ENCODE peak calls at places on chromosomes 6 and 20, in five cellular contexts. Q is Peyer's patch, G is esophagus muscularis mucosa, P is ovary, I is IMR-90. C is an unnamed sample.

GRCh38 chr20:44083220-44083933 is 103.6 kb downstream of the JPH2 start:
- DNase-seq in I (peak; percentile 58), G (no peak), P (no peak), Q (no peak), C (no peak)

GRCh38 chr6:109455502-109456282 is at the start of gene MICAL1:
- DNase-seq in G (no peak), I (peak; percentile 24), P (peak; percentile 70), Q (peak; percentile 87), C (peak; percentile 90)

GRCh38 chr20:14882846-14883245 is 545.4 kb upstream of the FLRT3 start:
- DNase-seq in I (no peak), G (no peak), Q (no peak), P (no peak), C (no peak)

GRCh38 chr6:54267798-54268197 is 40.4 kb upstream of the TINAG start:
- DNase-seq in G (no peak), P (no peak), Q (no peak), I (peak; percentile 60), C (peak; percentile 19)

GRCh38 chr6:138291036-138291848 is 73.0 kb upstream of the PBOV1 start:
- DNase-seq in P (no peak), I (no peak), Q (no peak), G (peak; percentile 81), C (no peak)

GRCh38 chr20:37801921-37802320 is 101.0 kb upstream of the VSTM2L start:
- DNase-seq in Q (no peak), I (no peak), G (no peak), P (no peak), C (no peak)

GRCh38 chr6:33985947-33986346 is 159.9 kb downstream of the GRM4 start:
- DNase-seq in P (no peak), I (no peak), Q (no peak), G (no peak), C (no peak)

GRCh38 chr20:37911838-37912273 is 8.9 kb downstream of the VSTM2L start:
- DNase-seq in Q (peak; percentile 26), I (peak; percentile 4), P (no peak), G (no peak), C (peak; percentile 30)

GRCh38 chr20:54207743-54208491 is at the start of gene PFDN4:
- DNase-seq in Q (peak; percentile 73), P (peak; percentile 70), I (peak; percentile 79), G (peak; percentile 95), C (peak; percentile 88)

GRCh38 chr6:159953091-159953581 is 15.7 kb upstream of the IGF2R start:
- DNase-seq in G (no peak), P (no peak), I (peak; percentile 73), Q (no peak), C (no peak)

GRCh38 chr6:35476004-35476403 is 7.8 kb downstream of the RPL10A start:
- DNase-seq in Q (no peak), I (no peak), G (no peak), P (no peak), C (no peak)

GRCh38 chr6:114690625-114691024 is 347.8 kb upstream of the HS3ST5 start:
- DNase-seq in G (no peak), I (no peak), Q (no peak), P (no peak), C (no peak)

GRCh38 chr20:62595491-62595890 is 46.8 kb upstream of the SLCO4A1 start:
- DNase-seq in G (no peak), P (peak; percentile 46), I (peak; percentile 55), Q (no peak), C (peak; percentile 61)

GRCh38 chr6:71238351-71238750 is 50.3 kb upstream of the OGFRL1 start:
- DNase-seq in P (no peak), I (peak; percentile 75), G (no peak), Q (no peak), C (no peak)

GRCh38 chr6:55433446-55434130 is 106.3 kb downstream of the GFRAL start:
- DNase-seq in P (no peak), G (no peak), Q (no peak), I (peak; percentile 63), C (no peak)

GRCh38 chr20:62590301-62591121 is 51.8 kb upstream of the SLCO4A1 start:
- DNase-seq in G (no peak), P (no peak), I (peak; percentile 51), Q (no peak), C (no peak)

GRCh38 chr20:44134897-44135810 is 51.8 kb downstream of the JPH2 start:
- DNase-seq in Q (no peak), I (no peak), P (no peak), G (no peak), C (no peak)

GRCh38 chr20:51204051-51204450 is 181.1 kb upstream of the KCNG1 start:
- DNase-seq in P (no peak), G (no peak), I (no peak), Q (no peak), C (no peak)

DNA sequence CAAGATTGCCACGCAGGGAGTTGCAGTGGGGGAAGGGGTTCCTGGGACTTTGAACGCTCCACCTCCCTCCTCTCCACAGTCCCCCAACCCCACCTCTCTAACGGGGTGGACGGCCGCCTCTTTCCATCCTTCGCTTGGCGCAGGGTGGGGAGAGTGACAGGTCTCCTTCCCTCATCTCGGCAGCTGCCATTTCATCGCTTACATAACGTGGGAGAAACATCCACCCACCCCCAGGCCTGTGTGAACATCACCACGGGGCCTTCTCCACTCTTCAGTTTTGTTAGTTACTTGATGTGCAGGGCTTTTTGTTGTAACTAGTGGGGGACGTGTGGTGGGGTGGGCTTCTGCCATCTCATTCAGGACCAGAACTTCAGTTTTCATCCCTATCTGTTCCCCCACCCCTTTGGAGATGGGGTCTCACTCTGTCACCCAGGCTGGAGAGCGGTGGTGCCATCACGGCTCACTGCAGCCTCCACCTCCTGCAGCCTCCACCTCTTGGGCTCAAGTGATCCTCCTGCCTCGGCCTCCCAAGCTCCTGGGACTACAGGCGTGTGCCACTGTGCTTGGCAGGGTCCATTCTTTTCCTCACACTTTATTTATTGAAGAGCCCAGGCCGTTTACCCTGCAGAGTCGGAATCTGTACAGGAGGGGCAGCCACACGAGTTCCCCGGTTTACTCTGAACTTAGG is 17.7 kb downstream of the RTEL1 start:
- DNase-seq in I (no peak), Q (no peak), P (no peak), G (no peak), C (no peak)
- TF ChIP-seq POLR2A in I (no peak), Q (no peak), P (no peak), G (no peak), C (no peak)

GRCh38 chr6:157235600-157236039 is 87.7 kb downstream of the TMEM242 start:
- DNase-seq in Q (peak; percentile 49), G (no peak), P (peak; percentile 67), I (peak; percentile 33), C (peak; percentile 67)
- H3K27ac ChIP-seq in Q (peak overlapping the region; percentile 16), G (peak overlapping the region; percentile 90), P (peak overlapping the region; percentile 80), I (no peak overlapping the region), C (peak overlapping the region; percentile 69)

GRCh38 chr20:3925113-3925695 is 36.0 kb downstream of the PANK2 start:
- DNase-seq in G (no peak), P (no peak), Q (no peak), I (no peak), C (no peak)

GRCh38 chr20:3925899-3926638 is 36.9 kb downstream of the PANK2 start:
- DNase-seq in G (no peak), I (no peak), P (no peak), Q (no peak), C (no peak)

GRCh38 chr20:3923818-3924217 is 34.6 kb downstream of the PANK2 start:
- DNase-seq in P (no peak), Q (no peak), I (peak; percentile 77), G (no peak), C (no peak)

GRCh38 chr20:3922983-3923339 is 33.8 kb downstream of the PANK2 start:
- DNase-seq in G (no peak), I (no peak), Q (no peak), P (no peak), C (no peak)

GRCh38 chr20:3924304-3925112 is 35.3 kb downstream of the PANK2 start:
- DNase-seq in Q (no peak), I (no peak), G (no peak), P (peak; percentile 28), C (no peak)
- TF ChIP-seq POLR2A in Q (no peak), I (no peak), G (no peak), P (no peak), C (no peak)

GRCh38 chr6:27333642-27334040 is 21.6 kb upstream of the POM121L2 start:
- DNase-seq in P (no peak), Q (no peak), I (no peak), G (no peak), C (no peak)
- H3K27ac ChIP-seq in P (no peak overlapping the region), Q (no peak overlapping the region), I (no peak overlapping the region), G (no peak overlapping the region), C (no peak overlapping the region)

GRCh38 chr6:106629859-106630163 is 433 bp downstream of the QRSL1 start:
- DNase-seq in I (no peak), G (no peak), Q (no peak), P (no peak), C (no peak)

GRCh38 chr6:106631356-106631755 is 2.0 kb downstream of the QRSL1 start:
- DNase-seq in I (peak; percentile 13), Q (no peak), G (no peak), P (no peak), C (no peak)

GRCh38 chr6:106630366-106630765 is 988 bp downstream of the QRSL1 start:
- DNase-seq in P (no peak), Q (no peak), G (no peak), I (no peak), C (no peak)

GRCh38 chr6:106628658-106629102 is 618 bp downstream of the RTN4IP1 start:
- DNase-seq in G (no peak), Q (no peak), I (peak; percentile 16), P (no peak), C (no peak)

DNA sequence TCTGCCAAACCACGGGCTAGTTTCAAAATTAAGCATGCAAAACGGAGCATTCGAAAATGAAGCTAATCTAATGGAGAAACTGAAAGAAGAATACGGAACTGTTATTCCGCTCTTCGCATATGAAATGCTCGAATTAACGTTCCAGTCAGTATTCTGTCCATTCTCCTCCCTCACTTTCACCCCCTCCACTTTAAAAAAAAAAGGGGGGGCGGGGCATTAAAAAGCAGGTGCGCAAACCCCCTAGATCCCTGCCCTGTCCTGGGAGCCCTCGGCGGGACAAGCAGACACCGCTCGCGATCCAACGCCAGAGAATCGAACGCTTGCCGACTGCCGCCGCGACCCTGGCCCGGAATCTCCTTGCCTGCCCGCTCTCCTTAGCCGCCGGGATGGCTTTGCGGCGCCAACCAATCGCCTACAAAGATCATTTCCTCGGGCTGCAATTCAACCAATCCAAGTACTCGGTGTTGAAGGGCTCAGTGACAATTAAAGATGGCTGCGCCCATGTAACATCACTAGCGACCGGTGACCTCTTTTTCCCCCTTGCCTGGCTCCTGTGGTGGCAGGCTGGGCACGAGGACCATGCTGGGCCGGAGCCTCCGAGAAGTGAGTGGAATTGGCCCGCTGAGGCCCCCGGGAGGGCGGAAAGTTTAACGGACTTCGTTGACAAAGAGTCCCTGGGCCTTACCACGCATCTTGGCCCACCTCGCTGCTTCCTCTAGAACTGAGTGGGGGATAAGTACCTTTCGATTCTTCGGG is at the start of the genes QRSL1 and RTN4IP1:
- DNase-seq in Q (peak; percentile 81), G (peak; percentile 97), P (peak; percentile 83), I (peak; percentile 92), C (peak; percentile 89)
- TF ChIP-seq POLR2A in Q (peak; percentile 28), G (no peak), P (peak; percentile 27), I (peak; percentile 63), C (peak; percentile 70)

GRCh38 chr20:7959484-7959883 is 19.2 kb upstream of the HAO1 start:
- DNase-seq in P (no peak), I (no peak), Q (no peak), G (no peak), C (no peak)
- H3K27ac ChIP-seq in P (no peak overlapping the region), I (no peak overlapping the region), Q (no peak overlapping the region), G (no peak overlapping the region), C (no peak overlapping the region)

GRCh38 chr6:32854376-32855178 is 585 bp downstream of the PSMB9 start:
- DNase-seq in I (peak; percentile 33), G (no peak), P (peak; percentile 49), Q (peak; percentile 72), C (peak; percentile 66)
- TF ChIP-seq POLR2A in I (no peak), G (no peak), P (no peak), Q (no peak), C (no peak)

C was measured in transverse colon.